ENCODE peak calls at places on chromosomes 12 and 14, in six cellular contexts. Y is ascending aorta, T is PC-3, B is A549, Q is lung, J is mucosa of descending colon. N is an unnamed sample.

GRCh38 chr12:96197503-96198272 is 3.5 kb downstream of the ELK3 start:
- DNase-seq in J (no peak), Y (no peak), T (peak; percentile 96), B (peak; percentile 74), Q (no peak), N (no peak)

GRCh38 chr12:27924350-27925140 is 48.0 kb downstream of the PTHLH start:
- DNase-seq in Y (no peak), J (no peak), Q (no peak), B (no peak), T (peak; percentile 56), N (no peak)

GRCh38 chr12:54562720-54563356 is 13.4 kb downstream of the PDE1B start:
- DNase-seq in T (no peak), Y (no peak), B (no peak), Q (no peak), J (no peak), N (peak; percentile 31)

GRCh38 chr14:105475916-105476845 is 1.6 kb downstream of the CRIP2 start:
- DNase-seq in Q (no peak), Y (no peak), J (peak; percentile 48), T (peak; percentile 48), B (no peak), N (peak; percentile 73)

GRCh38 chr12:83793616-83794015 is 1106.9 kb downstream of the TMTC2 start:
- DNase-seq in J (no peak), B (no peak), Q (no peak), T (no peak), Y (no peak), N (no peak)

GRCh38 chr12:122841544-122842321 is 6.5 kb downstream of the HIP1R start:
- DNase-seq in J (peak; percentile 17), Y (no peak), B (peak; percentile 50), T (peak; percentile 89), Q (no peak), N (peak; percentile 71)

GRCh38 chr12:48999371-49000131 is at the start of gene DDN:
- DNase-seq in T (peak; percentile 62), Y (no peak), J (no peak), Q (no peak), B (no peak), N (peak; percentile 28)

GRCh38 chr12:130714091-130714590 is 2.0 kb downstream of the RIMBP2 start:
- DNase-seq in T (no peak), B (no peak), J (no peak), Y (no peak), Q (no peak), N (no peak)

GRCh38 chr14:78007160-78007559 is 163.0 kb upstream of the NRXN3 start:
- DNase-seq in T (no peak), Q (no peak), J (no peak), Y (no peak), B (no peak), N (no peak)

GRCh38 chr12:28051516-28052456 is 79.3 kb upstream of the PTHLH start:
- DNase-seq in Q (no peak), B (no peak), T (no peak), Y (no peak), J (no peak), N (no peak)

GRCh38 chr12:109222062-109222461 is 87.0 kb downstream of the FOXN4 start:
- DNase-seq in J (no peak), T (no peak), B (no peak), Y (no peak), Q (no peak), N (no peak)

GRCh38 chr14:98368916-98369315 is 903.1 kb downstream of the BCL11B start:
- DNase-seq in Q (no peak), Y (no peak), T (no peak), B (no peak), J (no peak), N (no peak)

GRCh38 chr14:99554757-99555531 is 49.1 kb downstream of the CCDC85C start:
- DNase-seq in Y (no peak), J (peak; percentile 79), T (no peak), B (no peak), Q (peak; percentile 53), N (peak; percentile 98)

GRCh38 chr12:69595689-69596088 is 10.4 kb downstream of the CCT2 start:
- DNase-seq in J (no peak), B (no peak), Y (no peak), T (no peak), Q (no peak), N (no peak)

GRCh38 chr14:104932676-104933631 is 8.3 kb downstream of the PLD4 start:
- DNase-seq in Q (peak; percentile 86), Y (peak; percentile 94), J (peak; percentile 86), B (peak; percentile 89), T (peak; percentile 93), N (peak; percentile 87)

GRCh38 chr12:108187831-108188230 is 58.7 kb downstream of the WSCD2 start:
- DNase-seq in Q (no peak), B (no peak), T (no peak), J (no peak), Y (no peak), N (no peak)

GRCh38 chr12:40632171-40632570 is 60.1 kb upstream of the CNTN1 start:
- DNase-seq in J (no peak), T (no peak), Q (no peak), Y (no peak), B (no peak), N (no peak)

GRCh38 chr12:89344862-89345202 is 7.5 kb downstream of the DUSP6 start:
- DNase-seq in T (no peak), Y (no peak), Q (no peak), B (no peak), J (no peak), N (no peak)
- H3K4me1 ChIP-seq in T (peaks cover 37% of the 10 kb centered on the region), Y (peaks cover 31% of the 10 kb centered on the region), Q (no peaks in the 10 kb centered on the region), B (no peaks in the 10 kb centered on the region), J (peaks cover 17% of the 10 kb centered on the region), N (peaks cover 58% of the 10 kb centered on the region)

DNA sequence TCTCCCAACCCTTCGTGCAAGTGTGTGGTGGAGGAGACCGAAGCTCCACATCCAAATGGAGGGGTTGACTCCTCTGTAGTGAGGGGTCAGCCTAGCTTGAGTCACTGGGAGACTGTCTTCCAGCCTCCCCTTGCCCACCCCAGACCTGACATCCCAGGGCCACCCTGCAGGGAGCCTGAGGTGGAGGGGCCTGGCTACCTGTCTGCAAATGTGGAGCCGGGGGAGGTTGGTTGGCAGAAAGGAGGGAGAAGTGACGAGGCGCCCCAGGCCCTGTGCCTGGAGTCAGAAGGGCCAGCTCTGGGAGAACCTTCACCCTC is 37.5 kb downstream of the NFKBIA start:
- DNase-seq in Y (no peak), T (no peak), B (no peak), Q (no peak), J (no peak), N (no peak)
- H3K4me1 ChIP-seq in Y (peaks cover 21% of the 10 kb centered on the region), T (peaks cover 33% of the 10 kb centered on the region), B (peaks cover 58% of the 10 kb centered on the region), Q (peaks cover 14% of the 10 kb centered on the region), J (no peaks in the 10 kb centered on the region), N (peaks cover 17% of the 10 kb centered on the region)

DNA sequence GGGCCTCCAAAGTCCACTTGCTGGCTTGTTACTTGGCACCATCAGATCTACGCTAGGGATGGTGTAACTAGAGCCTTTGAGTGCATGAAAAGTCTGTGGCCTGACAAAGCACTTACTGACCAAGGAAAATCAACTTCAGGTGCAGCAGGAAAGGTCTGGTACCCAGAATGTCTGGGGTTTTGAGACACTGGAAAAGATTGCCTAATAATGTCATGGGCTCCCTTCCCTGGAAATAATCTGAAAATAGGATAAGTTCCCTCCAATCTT is 106.7 kb downstream of the ZFP36L1 start:
- DNase-seq in T (no peak), Y (no peak), J (no peak), B (no peak), Q (no peak), N (no peak)
- H3K4me1 ChIP-seq in T (peaks cover 75% of the 10 kb centered on the region), Y (peaks cover 43% of the 10 kb centered on the region), J (peaks cover 5% of the 10 kb centered on the region), B (peaks cover 63% of the 10 kb centered on the region), Q (peaks cover 11% of the 10 kb centered on the region), N (peaks cover 31% of the 10 kb centered on the region)

GRCh38 chr12:31726575-31726974 is 2.2 kb downstream of the AMN1 start:
- DNase-seq in B (no peak), J (no peak), Y (no peak), T (no peak), Q (no peak), N (no peak)

GRCh38 chr12:31727197-31727596 is 1.6 kb downstream of the AMN1 start:
- DNase-seq in Q (no peak), Y (no peak), T (no peak), B (no peak), J (no peak), N (no peak)

GRCh38 chr12:31729728-31730127 is 907 bp upstream of the AMN1 start:
- DNase-seq in B (no peak), T (no peak), J (no peak), Q (no peak), Y (no peak), N (no peak)

GRCh38 chr12:31728289-31728916 is 418 bp downstream of the AMN1 start:
- DNase-seq in Q (no peak), T (no peak), Y (no peak), B (peak; percentile 77), J (no peak), N (peak; percentile 52)

GRCh38 chr12:31728917-31729640 is at the start of gene AMN1:
- DNase-seq in Q (peak; percentile 100), B (peak; percentile 98), Y (peak; percentile 100), J (peak; percentile 100), T (peak; percentile 98), N (peak; percentile 100)
- H3K4me1 ChIP-seq in Q (peaks cover 9% of the 10 kb centered on the region), B (peaks cover 23% of the 10 kb centered on the region), Y (peaks cover 37% of the 10 kb centered on the region), J (peaks cover 11% of the 10 kb centered on the region), T (peaks cover 38% of the 10 kb centered on the region), N (peaks cover 36% of the 10 kb centered on the region)

GRCh38 chr14:89356927-89357326 is 60.1 kb downstream of the FOXN3 start:
- DNase-seq in Y (no peak), Q (no peak), T (no peak), J (no peak), B (no peak), N (no peak)

GRCh38 chr14:89352976-89353817 is 63.8 kb downstream of the FOXN3 start:
- DNase-seq in T (no peak), Y (no peak), Q (no peak), J (no peak), B (no peak), N (no peak)

GRCh38 chr14:89357655-89358297 is 59.3 kb downstream of the FOXN3 start:
- DNase-seq in Y (no peak), T (no peak), B (no peak), J (no peak), Q (no peak), N (no peak)

GRCh38 chr14:89359477-89360222 is 57.4 kb downstream of the FOXN3 start:
- DNase-seq in Q (no peak), J (no peak), Y (peak; percentile 78), T (no peak), B (no peak), N (peak; percentile 35)

DNA sequence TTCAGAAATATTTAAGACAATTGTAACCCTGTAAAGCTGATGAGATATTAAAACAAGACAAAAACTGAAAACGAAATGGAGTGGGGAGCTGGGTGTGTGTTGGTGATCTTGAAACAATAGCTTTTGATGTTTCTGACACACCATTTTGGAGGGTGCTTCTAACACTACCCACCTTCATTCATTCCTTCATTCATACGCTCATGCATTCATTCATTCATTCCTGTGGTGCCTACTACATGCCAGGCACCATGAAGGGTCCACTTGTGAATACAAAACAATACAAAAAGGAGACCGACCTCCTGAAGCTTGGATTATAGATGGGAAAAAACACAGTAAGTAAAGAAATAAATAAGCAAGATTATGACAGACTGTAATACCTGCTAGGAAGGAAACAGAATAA is 60.5 kb downstream of the FOXN3 start:
- DNase-seq in B (no peak), J (no peak), T (no peak), Q (no peak), Y (no peak), N (no peak)
- H3K4me1 ChIP-seq in B (peaks cover 6% of the 10 kb centered on the region), J (peaks cover 10% of the 10 kb centered on the region), T (peaks cover 3% of the 10 kb centered on the region), Q (peaks cover 27% of the 10 kb centered on the region), Y (peaks cover 25% of the 10 kb centered on the region), N (peaks cover 59% of the 10 kb centered on the region)

N was measured in body of pancreas.